ENCODE peak calls at places on chromosome 15, in nine cellular contexts. W, I, K, B, A, Q, M, L and H are unnamed samples.

GRCh38 chr15:76286231-76286879 is 24.9 kb downstream of the ETFA start:
- DNase-seq in B (no peak), K (no peak), W (no peak), L (no peak), A (peak; percentile 36), M (peak; percentile 29), I (no peak), Q (no peak), H (no peak)

GRCh38 chr15:65981837-65982696 is 112.8 kb downstream of the RAB11A start:
- DNase-seq in I (no peak), L (peak; percentile 15), W (no peak), B (peak; percentile 56), K (no peak), Q (peak; percentile 52), A (peak; percentile 76), M (no peak), H (peak; percentile 52)

GRCh38 chr15:28185148-28185895 is 86.2 kb upstream of the OCA2 start:
- DNase-seq in A (no peak), W (no peak), M (no peak), K (no peak), B (no peak), L (no peak), I (no peak), Q (no peak), H (no peak)

GRCh38 chr15:39888809-39889208 is 31.3 kb downstream of the GPR176 start:
- DNase-seq in K (no peak), M (no peak), W (no peak), I (no peak), Q (no peak), L (no peak), B (no peak), A (no peak), H (no peak)

GRCh38 chr15:79089890-79090486 is 592 bp downstream of the RASGRF1 start:
- DNase-seq in A (no peak), Q (no peak), W (no peak), I (no peak), L (no peak), B (no peak), K (no peak), M (no peak), H (no peak)

GRCh38 chr15:40061212-40061901 is 22.4 kb upstream of the SRP14 start:
- DNase-seq in W (no peak), I (no peak), A (peak; percentile 74), L (no peak), B (peak; percentile 50), K (no peak), M (no peak), Q (no peak), H (no peak)

GRCh38 chr15:92077353-92078080 is 224.0 kb downstream of the SLCO3A1 start:
- DNase-seq in B (peak; percentile 23), M (peak; percentile 58), K (peak; percentile 63), L (peak; percentile 54), Q (peak; percentile 79), W (peak; percentile 33), A (peak; percentile 84), I (no peak), H (peak; percentile 65)

GRCh38 chr15:64461577-64462162 is 1.3 kb downstream of the ZNF609 start:
- DNase-seq in W (no peak), Q (peak; percentile 4), A (peak; percentile 54), B (no peak), I (no peak), K (no peak), L (no peak), M (peak; percentile 21), H (no peak)

GRCh38 chr15:67003586-67003985 is 61.8 kb upstream of the SMAD3 start:
- DNase-seq in B (no peak), M (peak; percentile 37), A (no peak), L (no peak), I (no peak), Q (no peak), W (no peak), K (no peak), H (no peak)

GRCh38 chr15:76401285-76401684 is 64.7 kb downstream of the ISL2 start:
- DNase-seq in K (no peak), M (peak; percentile 20), W (no peak), Q (no peak), A (no peak), I (peak; percentile 2), L (no peak), B (no peak), H (no peak)

GRCh38 chr15:51731549-51732267 is 5.7 kb downstream of the LYSMD2 start:
- DNase-seq in Q (no peak), I (no peak), K (no peak), M (no peak), W (no peak), L (no peak), A (peak; percentile 46), B (peak; percentile 50), H (no peak)

GRCh38 chr15:52220896-52221660 is 29.9 kb upstream of the GNB5 start:
- DNase-seq in A (no peak), B (no peak), W (no peak), I (no peak), K (no peak), Q (no peak), M (no peak), L (no peak), H (no peak)

GRCh38 chr15:29289179-29289578 is 19.6 kb upstream of the NSMCE3 start:
- DNase-seq in B (no peak), L (no peak), W (no peak), A (no peak), Q (no peak), M (no peak), I (no peak), K (no peak), H (no peak)

GRCh38 chr15:67142142-67143092 is 77.0 kb downstream of the SMAD3 start:
- DNase-seq in L (no peak), A (no peak), M (peak; percentile 75), B (no peak), I (no peak), Q (no peak), W (no peak), K (no peak), H (no peak)

GRCh38 chr15:52008698-52009434 is 10.2 kb upstream of the MAPK6 start:
- DNase-seq in L (no peak), I (no peak), K (no peak), B (no peak), M (no peak), Q (peak; percentile 11), A (no peak), W (no peak), H (no peak)

GRCh38 chr15:100682468-100682867 is 80.1 kb downstream of the ASB7 start:
- DNase-seq in Q (no peak), K (no peak), B (no peak), M (no peak), W (no peak), A (no peak), L (no peak), I (no peak), H (no peak)

DNA sequence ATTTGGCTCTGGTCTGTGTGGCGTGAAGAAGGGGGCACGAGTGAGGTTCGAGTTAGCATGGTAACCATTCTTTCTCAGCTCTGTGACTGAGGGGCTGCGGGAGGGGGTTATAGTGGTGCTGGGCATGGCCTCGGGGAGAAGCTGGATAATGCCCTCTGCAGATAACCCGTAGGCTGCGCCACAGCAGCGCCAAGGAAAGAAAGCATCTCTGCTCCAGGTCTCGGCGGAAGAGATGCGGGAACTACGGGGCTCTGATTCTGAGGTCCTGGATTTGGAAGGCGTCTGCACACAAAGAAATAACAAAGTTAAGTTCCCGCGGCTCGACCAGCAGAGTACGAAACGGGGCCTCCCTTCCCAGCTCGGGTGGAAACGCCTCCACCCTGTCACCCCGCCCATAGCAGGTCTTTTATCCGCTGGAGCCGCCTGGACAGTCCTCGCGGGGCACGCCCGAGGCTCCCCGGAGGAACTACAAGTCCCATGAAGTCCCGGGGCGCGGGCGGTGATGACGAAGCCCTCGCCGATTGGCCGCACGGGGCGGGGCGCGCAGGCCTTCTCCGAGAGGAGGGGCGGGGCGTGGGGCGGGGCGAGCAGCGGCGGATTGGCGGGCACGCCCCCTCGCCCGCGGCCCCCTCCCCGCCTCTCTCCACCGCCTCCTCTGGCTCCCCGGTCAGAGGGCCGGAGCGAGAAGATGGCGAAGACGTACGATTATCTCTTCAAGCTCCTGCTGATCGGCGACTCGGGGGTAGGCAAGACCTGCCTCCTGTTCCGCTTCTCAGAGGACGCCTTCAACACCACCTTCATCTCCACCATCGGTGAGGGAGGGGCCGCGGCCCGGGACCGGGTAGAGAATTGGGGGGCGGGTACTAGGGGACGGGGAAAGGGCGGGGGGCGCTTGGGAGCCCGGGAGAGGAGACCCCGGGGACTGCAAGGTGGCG is at the start of gene RAB8B:
- DNase-seq in W (peak; percentile 95), K (peak; percentile 97), A (peak; percentile 99), L (peak; percentile 81), B (peak; percentile 100), Q (peak; percentile 100), M (peak; percentile 95), I (peak; percentile 79), H (peak; percentile 99)
- TF ChIP-seq CTCF in W (no peak), K (no peak), A (no peak), L (no peak), B (no peak), Q (no peak), M (peak; percentile 30), I (no peak), H (no peak)

GRCh38 chr15:48883699-48884098 is 5.8 kb downstream of the EID1 start:
- DNase-seq in B (no peak), K (no peak), W (no peak), L (no peak), M (no peak), Q (no peak), A (no peak), I (no peak), H (no peak)
- TF ChIP-seq CTCF in B (no peak), K (no peak), W (no peak), L (no peak), M (no peak), Q (no peak), A (no peak), I (no peak), H (no peak)

DNA sequence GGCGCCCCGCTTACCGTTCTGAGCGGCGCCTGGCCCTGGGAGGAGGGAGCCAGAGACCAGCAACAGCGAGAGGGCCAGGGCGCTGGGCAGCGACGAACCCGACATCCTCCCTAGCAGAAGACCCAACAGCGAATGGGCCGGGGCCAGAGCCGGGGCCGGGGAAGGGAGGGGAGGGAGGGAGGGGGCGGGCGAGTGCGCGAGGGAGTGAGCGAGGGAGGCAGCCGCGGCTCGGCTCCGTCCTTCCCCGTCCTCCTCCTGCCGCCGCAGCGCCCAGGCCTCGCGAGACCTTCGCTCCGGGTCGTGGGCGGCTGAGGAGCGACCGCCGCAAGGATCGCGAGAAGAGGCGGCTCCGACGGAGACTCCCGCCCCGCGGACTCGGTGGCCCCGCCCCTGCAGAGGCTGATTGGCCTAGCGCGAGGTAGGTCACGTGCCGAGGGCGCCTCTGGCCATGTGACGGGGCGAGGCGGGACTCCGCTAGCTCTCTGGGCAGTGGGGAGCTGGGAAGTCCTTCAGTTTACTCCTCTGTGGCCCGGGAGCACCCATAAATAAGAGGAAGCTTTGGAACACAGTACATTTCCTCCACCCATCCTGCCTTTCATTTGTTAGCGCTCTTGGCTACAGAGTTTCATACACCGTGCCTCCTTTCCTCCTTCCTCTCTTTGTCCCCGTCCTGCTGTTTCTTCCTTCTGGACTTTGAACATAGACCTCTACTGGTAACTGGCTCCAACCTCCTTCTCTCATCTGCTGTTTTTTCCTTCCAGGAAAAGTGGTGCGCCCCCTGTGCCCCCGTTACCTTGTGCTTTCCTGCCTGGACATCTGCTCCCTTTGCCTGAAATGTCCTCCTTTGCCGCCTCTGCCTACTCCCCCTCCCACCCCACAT is at the start of gene NPTN:
- DNase-seq in B (peak; percentile 96), W (peak; percentile 87), I (peak; percentile 86), A (peak; percentile 98), K (peak; percentile 97), M (peak; percentile 98), Q (peak; percentile 99), L (peak; percentile 89), H (peak; percentile 99)
- TF ChIP-seq CTCF in B (peak; percentile 7), W (no peak), I (no peak), A (no peak), K (peak; percentile 8), M (peak; percentile 16), Q (no peak), L (peak; percentile 11), H (peak; percentile 22)

GRCh38 chr15:68447209-68447608 is 15.2 kb upstream of the ITGA11 start:
- DNase-seq in A (no peak), L (no peak), Q (no peak), W (no peak), B (no peak), K (no peak), M (no peak), I (no peak), H (no peak)
- TF ChIP-seq CTCF in A (no peak), L (no peak), Q (no peak), W (no peak), B (no peak), K (no peak), M (no peak), I (no peak), H (no peak)